ENCODE peak calls at places on chromosomes 4 and X, in ten cellular contexts. One of them, this sample, is unnamed.

GRCh38 chr4:114137984-114138383 is 158.5 kb upstream of the ARSJ start:
- DNase-seq in IMR-90: no peak
- DNase-seq in sigmoid colon: no peak
- DNase-seq in transverse colon: no peak
- DNase-seq in lower leg skin: no peak
- DNase-seq in gastrocnemius medialis: no peak
- DNase-seq in Peyer's patch: no peak
- DNase-seq in heart left ventricle: no peak
- DNase-seq in HCT116: no peak
- DNase-seq in H54: no peak
- DNase-seq in this sample: no peak

GRCh38 chr4:161581262-161581661 is 582.5 kb downstream of the FSTL5 start:
- DNase-seq in IMR-90: no peak
- DNase-seq in sigmoid colon: no peak
- DNase-seq in transverse colon: no peak
- DNase-seq in lower leg skin: no peak
- DNase-seq in gastrocnemius medialis: no peak
- DNase-seq in Peyer's patch: no peak
- DNase-seq in heart left ventricle: no peak
- DNase-seq in HCT116: no peak
- DNase-seq in H54: no peak
- DNase-seq in this sample: no peak

GRCh38 chr4:27278615-27279014 is 418.0 kb downstream of the STIM2 start:
- DNase-seq in IMR-90: peak
- DNase-seq in sigmoid colon: no peak
- DNase-seq in transverse colon: no peak
- DNase-seq in lower leg skin: no peak
- DNase-seq in gastrocnemius medialis: no peak
- DNase-seq in Peyer's patch: no peak
- DNase-seq in heart left ventricle: no peak
- DNase-seq in HCT116: no peak
- DNase-seq in H54: no peak
- DNase-seq in this sample: no peak

GRCh38 chrX:129791961-129792570 is 12.3 kb downstream of the SASH3 start:
- DNase-seq in IMR-90: no peak
- DNase-seq in sigmoid colon: peak
- DNase-seq in transverse colon: no peak
- DNase-seq in lower leg skin: peak
- DNase-seq in gastrocnemius medialis: no peak
- DNase-seq in Peyer's patch: no peak
- DNase-seq in heart left ventricle: no peak
- DNase-seq in HCT116: no peak
- DNase-seq in H54: no peak
- DNase-seq in this sample: no peak

GRCh38 chr4:7365472-7366179 is 69.1 kb downstream of the PSAPL1 start:
- DNase-seq in IMR-90: no peak
- DNase-seq in sigmoid colon: no peak
- DNase-seq in transverse colon: no peak
- DNase-seq in lower leg skin: no peak
- DNase-seq in gastrocnemius medialis: peak
- DNase-seq in Peyer's patch: no peak
- DNase-seq in heart left ventricle: peak
- DNase-seq in HCT116: no peak
- DNase-seq in H54: no peak
- DNase-seq in this sample: no peak

GRCh38 chrX:142637206-142637605 is 388.5 kb upstream of the SPANXN4 start:
- DNase-seq in IMR-90: no peak
- DNase-seq in sigmoid colon: no peak
- DNase-seq in transverse colon: no peak
- DNase-seq in lower leg skin: no peak
- DNase-seq in gastrocnemius medialis: no peak
- DNase-seq in Peyer's patch: no peak
- DNase-seq in heart left ventricle: no peak
- DNase-seq in HCT116: no peak
- DNase-seq in H54: no peak
- DNase-seq in this sample: no peak

GRCh38 chr4:2417765-2418651 is at the start of gene ZFYVE28:
- DNase-seq in IMR-90: no peak
- DNase-seq in sigmoid colon: no peak
- DNase-seq in transverse colon: no peak
- DNase-seq in lower leg skin: peak
- DNase-seq in gastrocnemius medialis: no peak
- DNase-seq in Peyer's patch: no peak
- DNase-seq in heart left ventricle: no peak
- DNase-seq in HCT116: no peak
- DNase-seq in H54: no peak
- DNase-seq in this sample: no peak

GRCh38 chr4:56506110-56506705 is 617 bp downstream of the ARL9 start:
- DNase-seq in IMR-90: no peak
- DNase-seq in sigmoid colon: no peak
- DNase-seq in transverse colon: no peak
- DNase-seq in lower leg skin: no peak
- DNase-seq in gastrocnemius medialis: no peak
- DNase-seq in Peyer's patch: no peak
- DNase-seq in heart left ventricle: no peak
- DNase-seq in HCT116: no peak
- DNase-seq in H54: no peak
- DNase-seq in this sample: no peak

GRCh38 chr4:72919937-72920336 is 149.6 kb downstream of the COX18 start:
- DNase-seq in IMR-90: no peak
- DNase-seq in sigmoid colon: no peak
- DNase-seq in transverse colon: no peak
- DNase-seq in lower leg skin: no peak
- DNase-seq in gastrocnemius medialis: no peak
- DNase-seq in Peyer's patch: no peak
- DNase-seq in heart left ventricle: no peak
- DNase-seq in HCT116: no peak
- DNase-seq in H54: no peak
- DNase-seq in this sample: no peak

GRCh38 chr4:185821029-185821419 is 9.0 kb upstream of the SORBS2 start:
- DNase-seq in IMR-90: no peak
- DNase-seq in sigmoid colon: no peak
- DNase-seq in transverse colon: no peak
- DNase-seq in lower leg skin: no peak
- DNase-seq in gastrocnemius medialis: no peak
- DNase-seq in Peyer's patch: no peak
- DNase-seq in heart left ventricle: no peak
- DNase-seq in HCT116: no peak
- DNase-seq in H54: no peak
- DNase-seq in this sample: no peak

GRCh38 chr4:124711469-124712416 is 789 bp downstream of the ANKRD50 start:
- DNase-seq in IMR-90: peak
- DNase-seq in sigmoid colon: peak
- DNase-seq in transverse colon: peak
- DNase-seq in lower leg skin: no peak
- DNase-seq in gastrocnemius medialis: peak
- DNase-seq in Peyer's patch: no peak
- DNase-seq in heart left ventricle: peak
- DNase-seq in HCT116: peak
- DNase-seq in H54: peak
- DNase-seq in this sample: peak

GRCh38 chr4:124710253-124710849 is 2.2 kb downstream of the ANKRD50 start:
- DNase-seq in IMR-90: peak
- DNase-seq in sigmoid colon: no peak
- DNase-seq in transverse colon: no peak
- DNase-seq in lower leg skin: no peak
- DNase-seq in gastrocnemius medialis: no peak
- DNase-seq in Peyer's patch: no peak
- DNase-seq in heart left ventricle: no peak
- DNase-seq in HCT116: no peak
- DNase-seq in H54: no peak
- DNase-seq in this sample: no peak

GRCh38 chr4:124710911-124711310 is 1.6 kb downstream of the ANKRD50 start:
- DNase-seq in IMR-90: no peak
- DNase-seq in sigmoid colon: no peak
- DNase-seq in transverse colon: no peak
- DNase-seq in lower leg skin: no peak
- DNase-seq in gastrocnemius medialis: no peak
- DNase-seq in Peyer's patch: no peak
- DNase-seq in heart left ventricle: peak
- DNase-seq in HCT116: no peak
- DNase-seq in H54: no peak
- DNase-seq in this sample: peak

GRCh38 chr4:124713213-124713592 is 671 bp upstream of the ANKRD50 start:
- DNase-seq in IMR-90: peak
- DNase-seq in sigmoid colon: peak
- DNase-seq in transverse colon: peak
- DNase-seq in lower leg skin: peak
- DNase-seq in gastrocnemius medialis: peak
- DNase-seq in Peyer's patch: peak
- DNase-seq in heart left ventricle: peak
- DNase-seq in HCT116: peak
- DNase-seq in H54: peak
- DNase-seq in this sample: peak

DNA sequence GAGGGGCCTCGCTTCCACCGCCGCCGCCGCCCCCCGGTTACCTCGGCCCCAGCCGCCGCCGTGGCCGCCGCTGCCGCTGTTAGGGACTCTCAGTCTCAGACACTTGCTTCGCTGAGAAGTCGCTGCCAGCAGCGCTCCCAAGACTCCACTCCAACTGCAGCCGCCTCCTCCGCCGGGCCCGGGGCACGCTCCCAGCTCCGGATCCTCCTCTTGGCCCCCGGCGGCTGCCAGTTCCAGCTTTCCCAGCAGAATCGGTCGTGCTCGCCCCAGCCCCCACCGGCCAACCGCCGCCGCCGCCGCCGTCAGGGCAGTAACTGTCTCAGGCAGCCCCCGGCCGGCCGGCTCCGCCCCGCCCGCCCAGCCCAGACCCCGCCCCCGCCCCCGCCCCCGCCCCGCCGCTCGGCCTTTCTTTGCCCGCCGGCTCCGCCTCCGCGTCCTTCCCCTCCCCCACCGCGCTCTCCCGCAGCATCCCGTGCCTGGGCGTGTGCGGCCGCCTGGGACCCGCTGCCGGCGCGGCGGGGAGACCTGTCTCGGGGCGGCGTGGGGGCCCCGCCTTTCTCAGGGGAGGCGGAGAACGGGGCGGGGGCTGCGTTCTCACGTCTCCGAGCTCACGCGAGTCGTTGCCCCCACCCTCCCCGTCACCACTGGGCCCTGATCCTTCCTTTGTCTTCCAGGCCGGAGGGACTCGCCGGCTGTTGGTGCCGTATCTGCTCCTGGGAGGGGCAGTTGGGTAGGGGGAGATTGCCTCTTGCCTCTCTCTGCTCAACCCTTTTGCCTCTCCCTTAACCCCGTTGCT is at the start of gene ANKRD50:
- DNase-seq in IMR-90: peak
- DNase-seq in sigmoid colon: peak
- DNase-seq in transverse colon: peak
- DNase-seq in lower leg skin: peak
- DNase-seq in gastrocnemius medialis: peak
- DNase-seq in Peyer's patch: peak
- DNase-seq in heart left ventricle: peak
- DNase-seq in HCT116: peak
- DNase-seq in H54: peak
- DNase-seq in this sample: peak
- TF ChIP-seq POLR2A in IMR-90: peak
- TF ChIP-seq POLR2A in sigmoid colon: peak
- TF ChIP-seq POLR2A in transverse colon: peak
- TF ChIP-seq POLR2A in lower leg skin: no peak
- TF ChIP-seq POLR2A in gastrocnemius medialis: peak
- TF ChIP-seq POLR2A in Peyer's patch: peak
- TF ChIP-seq POLR2A in heart left ventricle: peak
- TF ChIP-seq POLR2A in HCT116: peak
- TF ChIP-seq POLR2A in H54: peak
- TF ChIP-seq POLR2A in this sample: peak

GRCh38 chrX:153907456-153907855 is 3.0 kb downstream of the AVPR2 start:
- DNase-seq in IMR-90: no peak
- DNase-seq in sigmoid colon: peak
- DNase-seq in transverse colon: no peak
- DNase-seq in lower leg skin: no peak
- DNase-seq in gastrocnemius medialis: no peak
- DNase-seq in Peyer's patch: no peak
- DNase-seq in heart left ventricle: no peak
- DNase-seq in HCT116: no peak
- DNase-seq in H54: no peak
- DNase-seq in this sample: peak
- TF ChIP-seq POLR2A in IMR-90: no peak
- TF ChIP-seq POLR2A in sigmoid colon: no peak
- TF ChIP-seq POLR2A in transverse colon: no peak
- TF ChIP-seq POLR2A in lower leg skin: no peak
- TF ChIP-seq POLR2A in gastrocnemius medialis: no peak
- TF ChIP-seq POLR2A in Peyer's patch: no peak
- TF ChIP-seq POLR2A in heart left ventricle: no peak
- TF ChIP-seq POLR2A in HCT116: no peak
- TF ChIP-seq POLR2A in H54: no peak
- TF ChIP-seq POLR2A in this sample: no peak

GRCh38 chrX:45771114-45771513 is 570.4 kb upstream of the DIPK2B start:
- DNase-seq in IMR-90: peak
- DNase-seq in sigmoid colon: peak
- DNase-seq in transverse colon: peak
- DNase-seq in lower leg skin: no peak
- DNase-seq in gastrocnemius medialis: no peak
- DNase-seq in Peyer's patch: no peak
- DNase-seq in heart left ventricle: no peak
- DNase-seq in HCT116: peak
- DNase-seq in H54: no peak
- DNase-seq in this sample: no peak
- TF ChIP-seq POLR2A in IMR-90: peak
- TF ChIP-seq POLR2A in sigmoid colon: peak
- TF ChIP-seq POLR2A in transverse colon: peak
- TF ChIP-seq POLR2A in lower leg skin: no peak
- TF ChIP-seq POLR2A in gastrocnemius medialis: no peak
- TF ChIP-seq POLR2A in Peyer's patch: peak
- TF ChIP-seq POLR2A in heart left ventricle: no peak
- TF ChIP-seq POLR2A in HCT116: no peak
- TF ChIP-seq POLR2A in H54: peak
- TF ChIP-seq POLR2A in this sample: no peak

DNA sequence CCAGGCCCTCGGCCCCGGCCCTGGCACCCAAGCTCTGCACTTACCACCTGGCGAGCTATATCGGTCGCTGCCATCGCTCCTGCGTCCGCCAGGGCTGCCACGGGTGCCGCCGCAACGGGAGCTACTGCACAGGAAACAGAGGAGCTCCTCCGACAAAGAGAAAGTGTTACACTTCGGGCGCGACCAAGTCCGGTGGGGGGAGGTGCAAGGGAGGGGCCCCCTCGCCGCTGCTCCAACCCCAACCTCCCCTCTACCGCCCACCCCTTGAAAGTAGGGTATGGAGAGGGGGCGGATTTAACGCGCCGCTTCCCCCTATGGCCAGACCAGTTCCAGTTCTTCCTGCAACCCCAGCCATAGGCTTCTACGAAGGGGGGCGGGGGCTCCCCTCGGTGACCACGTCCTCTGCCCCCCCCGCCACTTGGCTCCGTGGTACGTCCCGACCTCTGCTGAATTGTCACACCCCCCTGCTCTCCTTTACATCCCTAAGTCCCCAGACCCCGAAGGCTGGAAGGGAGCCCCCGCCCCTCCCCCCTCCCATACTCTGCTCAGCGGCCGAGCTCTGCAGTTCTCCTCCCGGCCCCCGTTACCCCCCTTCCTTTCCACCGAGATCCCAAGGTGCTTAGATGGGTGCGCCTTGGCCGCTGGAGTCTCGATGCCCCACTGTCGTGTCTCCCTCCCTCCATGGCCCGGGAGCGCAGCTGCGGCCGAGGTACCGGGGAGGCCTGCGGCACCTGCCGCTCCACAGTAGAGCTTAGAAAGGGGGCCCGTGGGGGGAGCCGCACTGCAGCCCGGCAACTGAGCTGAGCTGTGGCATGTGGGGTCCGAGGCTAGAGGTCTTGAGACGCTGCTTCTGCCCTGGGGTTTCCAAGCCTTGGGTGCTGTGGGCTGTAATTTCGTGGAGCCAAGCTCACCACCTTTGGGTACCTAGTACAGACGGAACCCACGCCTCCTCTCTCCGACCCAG is at the start of gene SEPTIN6:
- DNase-seq in IMR-90: peak
- DNase-seq in sigmoid colon: peak
- DNase-seq in transverse colon: peak
- DNase-seq in lower leg skin: peak
- DNase-seq in gastrocnemius medialis: no peak
- DNase-seq in Peyer's patch: peak
- DNase-seq in heart left ventricle: peak
- DNase-seq in HCT116: peak
- DNase-seq in H54: peak
- DNase-seq in this sample: peak
- TF ChIP-seq POLR2A in IMR-90: peak
- TF ChIP-seq POLR2A in sigmoid colon: peak
- TF ChIP-seq POLR2A in transverse colon: peak
- TF ChIP-seq POLR2A in lower leg skin: no peak
- TF ChIP-seq POLR2A in gastrocnemius medialis: peak
- TF ChIP-seq POLR2A in Peyer's patch: peak
- TF ChIP-seq POLR2A in heart left ventricle: peak
- TF ChIP-seq POLR2A in HCT116: peak
- TF ChIP-seq POLR2A in H54: peak
- TF ChIP-seq POLR2A in this sample: peak